ENCODE peak calls at places on chromosomes 16 and 17, in five cellular contexts. U, F, L, H and D are unnamed samples.

GRCh38 chr17:27473190-27473747 is 17.0 kb downstream of the KSR1 start:
- DNase-seq in U (no peak), F (no peak), L (no peak), H (no peak), D (no peak)

GRCh38 chr16:64865037-64865696 is 256.7 kb downstream of the CDH11 start:
- DNase-seq in U (no peak), F (no peak), L (no peak), H (no peak), D (no peak)

GRCh38 chr17:78668847-78669246 is 91.7 kb upstream of the DNAH17 start:
- DNase-seq in U (no peak), F (no peak), L (no peak), H (no peak), D (no peak)

GRCh38 chr16:76164970-76165558 is 112.1 kb upstream of the CNTNAP4 start:
- DNase-seq in U (no peak), F (no peak), L (no peak), H (no peak), D (no peak)

GRCh38 chr17:32746698-32747097 is 130.2 kb downstream of the MYO1D start:
- DNase-seq in U (no peak), F (no peak), L (no peak), H (no peak), D (no peak)

GRCh38 chr16:63714876-63715275 is 1407.0 kb downstream of the CDH11 start:
- DNase-seq in U (no peak), F (no peak), L (no peak), H (no peak), D (peak)

GRCh38 chr17:1223662-1224061 is 43.9 kb upstream of the ABR start:
- DNase-seq in U (no peak), F (no peak), L (no peak), H (no peak), D (no peak)

GRCh38 chr17:74211141-74211928 is 2.0 kb upstream of the TTYH2 start:
- DNase-seq in U (no peak), F (no peak), L (no peak), H (no peak), D (no peak)

GRCh38 chr17:62105861-62106260 is 40.8 kb upstream of the MED13 start:
- DNase-seq in U (no peak), F (no peak), L (no peak), H (no peak), D (no peak)

GRCh38 chr17:17075037-17075755 is 32.9 kb downstream of the MPRIP start:
- DNase-seq in U (peak), F (peak), L (peak), H (peak), D (no peak)

GRCh38 chr17:80831481-80831880 is 160.2 kb upstream of the CHMP6 start:
- DNase-seq in U (peak), F (no peak), L (no peak), H (no peak), D (no peak)

GRCh38 chr17:74192950-74193781 is 10.3 kb upstream of the RPL38 start:
- DNase-seq in U (peak), F (peak), L (peak), H (no peak), D (peak)

GRCh38 chr16:14559809-14560227 is 70.2 kb downstream of the PARN start:
- DNase-seq in U (no peak), F (no peak), L (no peak), H (no peak), D (peak)

GRCh38 chr17:42131971-42132370 is 9.4 kb downstream of the HSPB9 start:
- DNase-seq in U (no peak), F (no peak), L (no peak), H (no peak), D (no peak)

GRCh38 chr16:89660146-89660545 is 2.5 kb downstream of the SPATA33 start:
- DNase-seq in U (no peak), F (no peak), L (no peak), H (no peak), D (no peak)

GRCh38 chr17:78131172-78132085 is 858 bp downstream of the TMC8 start:
- DNase-seq in U (no peak), F (no peak), L (no peak), H (no peak), D (no peak)

GRCh38 chr16:928526-928925 is 42.3 kb downstream of the LMF1 start:
- DNase-seq in U (no peak), F (no peak), L (no peak), H (no peak), D (no peak)

GRCh38 chr17:80423536-80424225 is 8.7 kb downstream of the ENDOV start:
- DNase-seq in U (no peak), F (no peak), L (no peak), H (no peak), D (no peak)

GRCh38 chr17:17567631-17568030 is 23.9 kb downstream of the PEMT start:
- DNase-seq in U (peak), F (peak), L (peak), H (no peak), D (peak)

GRCh38 chr16:48277158-48277557 is 29.8 kb upstream of the ABCC11 start:
- DNase-seq in U (no peak), F (peak), L (no peak), H (no peak), D (no peak)

GRCh38 chr17:75981019-75981615 is 2.1 kb downstream of the TEN1 start:
- DNase-seq in U (no peak), F (no peak), L (no peak), H (no peak), D (no peak)

GRCh38 chr17:20948984-20949777 is 93.6 kb downstream of the USP22 start:
- DNase-seq in U (no peak), F (no peak), L (no peak), H (no peak), D (no peak)

GRCh38 chr16:57036315-57036714 is 47.0 kb downstream of the NLRC5 start:
- DNase-seq in U (no peak), F (no peak), L (no peak), H (no peak), D (no peak)

GRCh38 chr17:50459756-50460155 is 8.9 kb downstream of the CHAD start:
- DNase-seq in U (peak), F (no peak), L (no peak), H (no peak), D (no peak)

GRCh38 chr17:7997186-7997585 is 5.2 kb upstream of the GUCY2D start:
- DNase-seq in U (peak), F (peak), L (peak), H (no peak), D (no peak)

GRCh38 chr16:68376590-68376989 is 65.8 kb downstream of the PRMT7 start:
- DNase-seq in U (no peak), F (no peak), L (no peak), H (no peak), D (no peak)

GRCh38 chr17:77649717-77650211 is 308.7 kb upstream of the TNRC6C start:
- DNase-seq in U (peak), F (no peak), L (no peak), H (no peak), D (no peak)

GRCh38 chr16:3022208-3022696 is 1.5 kb downstream of the HCFC1R1 start:
- DNase-seq in U (peak), F (peak), L (peak), H (peak), D (peak)

GRCh38 chr16:3022697-3023414 is 886 bp downstream of the HCFC1R1 start:
- DNase-seq in U (no peak), F (no peak), L (peak), H (peak), D (no peak)

GRCh38 chr16:3025032-3026002 is 1.5 kb downstream of the THOC6 start:
- DNase-seq in U (no peak), F (no peak), L (no peak), H (no peak), D (no peak)

GRCh38 chr16:3023415-3023668 is 400 bp downstream of the HCFC1R1 start:
- DNase-seq in U (no peak), F (no peak), L (peak), H (peak), D (no peak)

DNA sequence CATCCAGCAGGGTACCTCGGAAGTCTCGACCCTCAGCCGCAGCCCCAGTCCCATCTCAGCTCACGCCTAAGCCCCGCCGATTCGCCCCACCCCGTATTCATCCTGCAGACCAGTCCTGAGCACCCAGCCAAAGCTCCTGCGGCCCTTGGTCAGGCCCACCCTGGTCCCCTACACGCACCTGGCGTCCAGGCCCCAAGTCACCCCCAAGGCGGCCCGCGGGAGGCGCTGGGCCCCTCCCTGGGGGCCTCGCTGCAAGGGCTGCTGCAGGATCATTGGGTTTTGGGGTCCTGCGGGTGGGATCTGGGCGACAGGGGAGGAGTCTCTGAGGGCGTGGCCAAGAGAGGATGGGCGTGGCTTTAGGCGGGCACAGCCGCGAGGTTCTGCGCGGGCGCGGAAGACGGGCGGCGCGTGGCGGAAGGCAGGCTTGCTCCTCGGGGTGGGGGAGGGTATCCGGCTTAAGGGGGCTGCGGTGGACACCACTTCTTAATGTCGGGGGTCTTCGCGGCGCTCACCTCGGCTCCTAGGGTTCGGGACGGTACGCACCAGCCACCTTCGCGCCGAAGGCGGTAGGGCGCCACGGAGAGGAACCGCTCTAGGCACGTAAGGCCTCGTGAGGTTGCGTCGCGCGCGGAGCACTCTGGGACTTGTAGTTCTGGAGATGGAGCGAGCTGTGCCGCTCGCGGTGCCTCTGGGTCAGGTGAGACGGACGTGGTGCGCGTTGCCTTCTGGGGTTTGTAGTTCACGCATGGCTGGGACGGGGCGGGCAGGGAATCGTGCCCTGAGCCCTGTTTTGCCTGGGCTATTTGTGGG is at the start of the genes HCFC1R1 and THOC6:
- DNase-seq in U (peak), F (peak), L (peak), H (peak), D (peak)
- TF ChIP-seq POLR2A in U (peak), F (no peak), L (no peak), H (peak), D (peak)

DNA sequence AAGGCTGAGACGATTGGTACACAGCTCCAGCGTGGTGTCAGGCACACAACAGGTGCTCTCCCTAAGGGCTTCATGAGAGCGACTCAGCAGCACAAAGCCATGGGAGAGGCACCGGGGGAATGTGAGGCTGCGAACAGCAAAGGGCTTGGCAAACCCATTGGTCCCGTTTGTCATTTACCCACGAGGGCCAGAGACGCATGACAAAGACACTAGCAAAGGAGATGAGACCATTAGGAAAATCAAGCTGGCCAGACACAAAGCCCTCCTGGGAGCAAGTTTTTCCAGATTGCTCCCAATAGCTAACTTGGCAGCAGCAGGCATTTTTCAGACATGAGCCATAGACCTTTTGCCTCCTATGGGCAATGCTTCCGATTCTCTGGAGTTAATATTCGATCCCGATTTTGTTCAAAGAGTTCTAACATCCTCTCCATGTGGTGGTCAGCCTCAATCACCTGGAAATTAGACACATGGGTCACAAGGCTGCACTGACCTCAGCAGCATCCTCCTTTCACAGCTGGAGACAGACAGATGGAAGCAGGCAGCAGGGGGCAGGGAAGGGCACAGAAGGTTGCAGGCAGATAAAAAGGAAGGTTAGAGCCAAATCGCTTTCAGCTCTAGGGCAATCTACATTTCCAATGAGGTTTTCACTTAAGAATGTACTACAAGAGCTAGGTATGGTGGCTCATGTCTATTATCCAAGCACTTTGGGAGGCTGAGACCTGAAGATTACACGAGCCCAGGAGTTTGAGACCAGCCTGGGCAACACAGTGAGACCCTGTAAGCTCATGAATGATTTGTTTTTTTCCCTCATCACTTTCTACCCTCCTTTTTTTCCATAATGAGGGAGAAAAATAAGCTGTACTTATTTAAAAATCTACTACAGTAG is 38.1 kb downstream of the TK2 start:
- DNase-seq in U (peak), F (no peak), L (no peak), H (peak), D (peak)
- TF ChIP-seq POLR2A in U (no peak), F (no peak), L (no peak), H (no peak), D (no peak)

GRCh38 chr17:82416264-82416663 is 1.9 kb upstream of the HEXD start:
- DNase-seq in U (no peak), F (no peak), L (no peak), H (no peak), D (no peak)
- TF ChIP-seq POLR2A in U (no peak), F (no peak), L (no peak), H (no peak), D (no peak)

GRCh38 chr16:15888072-15888976 is at the start of gene CEP20:
- DNase-seq in U (peak), F (peak), L (peak), H (peak), D (peak)
- TF ChIP-seq POLR2A in U (peak), F (peak), L (peak), H (peak), D (peak)

DNA sequence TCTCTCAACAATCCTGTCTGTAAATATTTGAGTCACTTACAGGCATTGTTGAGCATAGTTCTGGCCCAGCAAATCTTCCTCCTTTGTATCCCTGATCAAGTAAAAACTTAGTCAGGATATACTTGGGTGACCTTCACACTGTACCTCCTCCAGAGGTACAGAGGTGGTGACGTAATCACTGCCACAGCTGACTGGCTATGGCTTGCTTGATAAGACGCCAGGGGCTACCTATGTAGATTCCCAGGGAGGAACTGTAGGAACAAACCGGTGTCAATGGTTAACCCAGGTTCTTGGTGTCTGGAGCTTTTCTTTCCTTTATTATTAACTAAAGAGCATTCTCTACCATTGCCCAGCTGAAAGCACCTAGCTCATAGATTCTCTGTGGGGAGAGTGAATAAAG is at the start of gene KCNJ16:
- DNase-seq in U (no peak), F (no peak), L (no peak), H (no peak), D (no peak)
- TF ChIP-seq POLR2A in U (no peak), F (no peak), L (no peak), H (no peak), D (no peak)

DNA sequence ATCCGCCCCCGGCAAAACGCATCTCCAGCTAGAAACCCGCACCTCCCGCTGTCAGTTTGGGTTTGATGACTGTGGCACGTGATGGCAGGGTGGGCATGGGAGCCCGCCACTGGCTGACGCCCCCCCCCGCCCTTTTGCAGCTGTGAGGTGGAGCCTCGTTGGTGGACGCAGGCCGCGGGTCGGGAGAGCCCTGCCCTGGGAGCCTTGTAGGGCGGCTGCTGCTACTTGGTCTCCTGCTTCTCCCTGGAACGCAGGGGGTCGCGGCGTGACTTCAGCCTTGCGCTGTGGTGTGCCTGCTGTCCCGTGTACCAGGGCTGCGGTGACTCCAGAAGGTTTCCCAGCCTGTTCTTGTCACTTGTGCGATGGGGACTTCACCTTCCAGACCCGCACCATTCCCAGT is 28.2 kb downstream of the GSE1 start:
- DNase-seq in U (no peak), F (no peak), L (no peak), H (no peak), D (no peak)
- TF ChIP-seq POLR2A in U (no peak), F (no peak), L (no peak), H (no peak), D (no peak)

GRCh38 chr16:30370444-30371247 is at the start of gene TBC1D10B:
- DNase-seq in U (peak), F (peak), L (peak), H (peak), D (peak)
- TF ChIP-seq POLR2A in U (peak), F (peak), L (no peak), H (peak), D (peak)